ENCODE peak calls at places on chromosomes 3 and 15, in six cellular contexts. H is A549, C is HL-60, T is sigmoid colon, I is MM.1S, J is fibroblast of the aortic adventitia. O is an unnamed sample.

GRCh38 chr3:49718419-49719213 is 868 bp downstream of the AMIGO3 start:
- DNase-seq in H (no peak), C (no peak), T (peak; percentile 69), I (no peak), J (no peak), O (no peak)

GRCh38 chr15:69881760-69882159 is 216.0 kb downstream of the TLE3 start:
- DNase-seq in H (no peak), C (no peak), T (no peak), I (peak; percentile 47), J (no peak), O (no peak)

GRCh38 chr15:99109555-99110021 is 4.7 kb downstream of the SYNM start:
- DNase-seq in H (no peak), C (no peak), T (peak; percentile 55), I (no peak), J (no peak), O (no peak)

GRCh38 chr15:37095197-37095992 is 5.0 kb downstream of the MEIS2 start:
- DNase-seq in H (no peak), C (no peak), T (no peak), I (no peak), J (no peak), O (no peak)

GRCh38 chr15:23797747-23798157 is 110.6 kb upstream of the NDN start:
- DNase-seq in H (no peak), C (no peak), T (no peak), I (no peak), J (no peak), O (no peak)

GRCh38 chr3:157310329-157311065 is 126.2 kb upstream of the PTX3 start:
- DNase-seq in H (peak; percentile 4), C (no peak), T (no peak), I (peak; percentile 63), J (no peak), O (no peak)

GRCh38 chr3:52041118-52041847 is 15.1 kb downstream of the DUSP7 start:
- DNase-seq in H (no peak), C (no peak), T (no peak), I (no peak), J (no peak), O (no peak)

GRCh38 chr3:107416886-107417285 is 39.6 kb downstream of the CCDC54 start:
- DNase-seq in H (no peak), C (no peak), T (no peak), I (no peak), J (no peak), O (no peak)

GRCh38 chr15:72994778-72995177 is 57.5 kb upstream of the NEO1 start:
- DNase-seq in H (no peak), C (no peak), T (no peak), I (no peak), J (no peak), O (no peak)

GRCh38 chr15:43792761-43793493 is 807 bp downstream of the SERF2 start:
- DNase-seq in H (no peak), C (no peak), T (no peak), I (no peak), J (peak; percentile 45), O (no peak)

GRCh38 chr15:58521293-58521991 is 89.7 kb downstream of the LIPC start:
- DNase-seq in H (peak; percentile 66), C (peak; percentile 96), T (no peak), I (no peak), J (peak; percentile 39), O (no peak)

GRCh38 chr3:81658322-81658997 is 103.0 kb downstream of the GBE1 start:
- DNase-seq in H (no peak), C (no peak), T (no peak), I (peak; percentile 9), J (no peak), O (no peak)

GRCh38 chr3:15262021-15262420 is 56.0 kb downstream of the CAPN7 start:
- DNase-seq in H (no peak), C (no peak), T (no peak), I (no peak), J (no peak), O (no peak)

GRCh38 chr15:83784975-83785374 is 131.1 kb downstream of the ADAMTSL3 start:
- DNase-seq in H (no peak), C (no peak), T (no peak), I (no peak), J (peak; percentile 41), O (no peak)

GRCh38 chr3:160856450-160856849 is 100.4 kb downstream of the PPM1L start:
- DNase-seq in H (no peak), C (no peak), T (no peak), I (no peak), J (no peak), O (no peak)

GRCh38 chr15:38487383-38487782 is 33.5 kb downstream of the FAM98B start:
- DNase-seq in H (no peak), C (no peak), T (no peak), I (no peak), J (no peak), O (no peak)

DNA sequence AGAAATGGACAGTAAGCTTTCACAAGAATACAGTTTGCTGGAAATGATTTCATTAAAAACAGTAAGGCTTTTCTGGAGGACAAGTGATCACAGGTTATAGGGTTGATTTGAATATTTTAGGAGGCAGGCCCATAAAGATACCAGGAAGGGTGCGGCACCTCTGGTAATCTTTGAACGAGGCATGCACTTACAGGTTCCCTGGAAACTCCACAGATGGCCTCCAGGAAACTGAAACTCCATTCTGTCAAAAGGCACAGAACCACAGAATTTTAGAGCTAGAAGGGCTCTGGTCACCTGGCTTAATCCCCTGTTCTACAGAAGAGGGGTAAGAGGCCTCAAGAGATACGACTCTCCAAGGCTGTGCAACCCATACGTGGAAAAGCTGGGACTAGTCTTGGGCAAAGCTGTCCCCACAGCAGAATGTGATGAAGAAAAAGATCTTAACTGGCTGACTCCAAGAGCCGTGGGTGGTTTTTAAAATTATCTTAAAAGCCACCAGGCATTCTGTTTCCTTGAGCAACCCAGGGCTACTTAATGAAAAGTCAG is 1.2 kb downstream of the STARD5 start:
- DNase-seq in H (no peak), C (no peak), T (no peak), I (peak; percentile 72), J (no peak), O (no peak)
- H3K4me3 ChIP-seq in H (no peak overlapping the region), C (no peak overlapping the region), T (peak overlapping the region; percentile 79), I (peak overlapping the region; percentile 98), J (peak overlapping the region; percentile 93), O (peak overlapping the region; percentile 92)

GRCh38 chr15:75213212-75213767 is 11.6 kb downstream of the C15orf39 start:
- DNase-seq in H (no peak), C (no peak), T (no peak), I (no peak), J (no peak), O (no peak)

GRCh38 chr15:75214293-75215096 is 12.8 kb downstream of the C15orf39 start:
- DNase-seq in H (no peak), C (peak; percentile 17), T (no peak), I (no peak), J (no peak), O (no peak)

GRCh38 chr15:75212200-75212858 is 10.6 kb downstream of the C15orf39 start:
- DNase-seq in H (no peak), C (no peak), T (no peak), I (no peak), J (no peak), O (no peak)

GRCh38 chr15:75215107-75216004 is 13.7 kb downstream of the C15orf39 start:
- DNase-seq in H (no peak), C (peak; percentile 10), T (no peak), I (no peak), J (no peak), O (no peak)

GRCh38 chr15:75213768-75214221 is 12.1 kb downstream of the C15orf39 start:
- DNase-seq in H (no peak), C (peak; percentile 20), T (no peak), I (no peak), J (no peak), O (no peak)
- TF ChIP-seq CTCF in H (no peak), C (no peak), T (no peak), I (no peak), J (no peak), O (no peak)

DNA sequence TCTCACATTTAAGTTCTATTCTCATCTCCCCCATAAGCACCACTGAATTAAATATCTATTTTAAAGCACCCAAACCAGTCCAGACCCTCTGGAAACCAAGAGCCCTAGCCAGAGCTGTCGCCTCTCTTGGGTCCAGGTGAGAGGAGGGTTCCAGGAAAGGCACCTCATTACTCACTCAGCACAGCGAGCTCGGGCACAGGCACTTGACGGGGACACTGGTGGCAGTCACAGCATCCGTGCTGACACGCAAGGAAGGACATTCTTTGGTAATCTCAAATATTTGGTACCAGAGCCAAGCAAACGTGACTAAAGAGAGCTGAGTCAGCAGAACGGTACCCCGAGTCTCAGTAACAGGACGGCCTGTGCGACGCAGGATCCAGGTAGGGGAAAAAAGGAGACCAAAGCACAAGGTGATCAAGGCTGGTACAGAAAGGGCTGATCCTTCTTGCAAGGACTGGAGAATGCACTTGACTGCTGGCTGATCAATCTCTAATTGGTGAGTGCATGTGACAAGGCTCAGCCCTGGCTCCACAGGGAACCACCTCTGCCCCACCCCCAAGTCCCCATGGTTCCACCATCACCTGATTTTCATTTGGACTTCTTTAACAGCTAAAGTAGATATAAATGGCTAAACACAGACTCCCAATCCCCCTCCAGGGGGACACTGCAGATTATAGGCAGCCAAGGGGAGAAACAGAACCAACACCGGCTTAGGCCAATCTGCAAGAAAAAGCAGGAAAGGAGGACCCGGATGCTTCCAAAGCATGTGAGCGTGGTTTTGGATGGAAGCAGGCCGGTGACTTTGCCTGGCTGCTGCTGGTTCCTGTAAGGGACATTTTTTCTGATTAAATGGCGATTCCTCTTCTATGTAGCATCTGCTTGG is 61.4 kb downstream of the CHCHD6 start:
- DNase-seq in H (no peak), C (no peak), T (no peak), I (no peak), J (no peak), O (no peak)
- H3K4me3 ChIP-seq in H (no peak overlapping the region), C (no peak overlapping the region), T (no peak overlapping the region), I (no peak overlapping the region), J (no peak overlapping the region), O (no peak overlapping the region)

DNA sequence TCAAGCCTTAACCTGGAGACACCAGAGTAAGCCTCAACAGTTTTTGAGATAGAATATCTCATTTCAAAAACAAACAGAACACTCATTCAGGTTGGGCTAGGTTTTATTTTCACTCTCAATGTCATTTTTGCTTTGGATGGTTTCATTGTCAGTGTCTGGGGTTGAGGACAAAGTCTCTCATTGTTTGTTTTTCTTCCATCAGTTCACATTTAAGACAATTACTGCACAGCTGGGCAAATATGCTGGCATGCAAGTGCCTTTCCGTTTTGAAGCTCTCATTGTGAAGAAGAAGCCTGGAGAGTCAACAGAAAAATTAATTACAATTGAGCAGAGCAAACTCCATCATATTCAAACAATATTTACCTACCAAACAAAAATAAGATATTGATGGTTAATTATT is 1050.0 kb downstream of the TBL1XR1 start:
- DNase-seq in H (no peak), C (no peak), T (no peak), I (peak; percentile 68), J (no peak), O (no peak)
- TF ChIP-seq CTCF in H (no peak), C (no peak), T (no peak), I (no peak), J (no peak), O (no peak)

GRCh38 chr15:66864871-66865281 is 162.8 kb downstream of the SMAD6 start:
- DNase-seq in H (no peak), C (no peak), T (peak; percentile 45), I (no peak), J (no peak), O (no peak)

GRCh38 chr15:66863382-66864085 is 161.5 kb downstream of the SMAD6 start:
- DNase-seq in H (no peak), C (no peak), T (peak; percentile 36), I (no peak), J (no peak), O (no peak)

GRCh38 chr15:66864086-66864830 is 162.2 kb downstream of the SMAD6 start:
- DNase-seq in H (no peak), C (no peak), T (peak; percentile 26), I (no peak), J (no peak), O (no peak)

GRCh38 chr15:66865622-66866611 is 163.9 kb downstream of the SMAD6 start:
- DNase-seq in H (no peak), C (peak; percentile 93), T (peak; percentile 68), I (peak; percentile 9), J (no peak), O (no peak)

GRCh38 chr15:66866651-66867050 is 164.6 kb downstream of the SMAD6 start:
- DNase-seq in H (no peak), C (no peak), T (no peak), I (no peak), J (no peak), O (no peak)
- H3K4me3 ChIP-seq in H (no peak overlapping the region), C (no peak overlapping the region), T (no peak overlapping the region), I (no peak overlapping the region), J (no peak overlapping the region), O (no peak overlapping the region)